ENCODE peak calls at places on chromosomes 2 and 18, in four cellular contexts. Z is DND-41, L is OCI-LY7, T is fibroblast of lung. J is an unnamed sample.

GRCh38 chr2:66509326-66509811 is 74.4 kb downstream of the MEIS1 start:
- DNase-seq in Z (no peak), L (no peak), T (peak; percentile 77), J (no peak)

GRCh38 chr2:214379227-214379626 is 31.6 kb upstream of the VWC2L start:
- DNase-seq in Z (no peak), L (no peak), T (peak; percentile 10), J (no peak)

GRCh38 chr2:109375656-109376055 is 238.1 kb downstream of the SEPTIN10 start:
- DNase-seq in Z (no peak), L (no peak), T (no peak), J (no peak)

GRCh38 chr2:128636802-128637147 is 318.1 kb upstream of the HS6ST1 start:
- DNase-seq in Z (no peak), L (no peak), T (no peak), J (no peak)

GRCh38 chr2:12051831-12052230 is 305.4 kb downstream of the LPIN1 start:
- DNase-seq in Z (no peak), L (no peak), T (peak; percentile 72), J (no peak)

GRCh38 chr2:109712126-109712455 is 82.0 kb upstream of the RGPD5 start:
- DNase-seq in Z (no peak), L (no peak), T (no peak), J (no peak)

GRCh38 chr2:239277401-239278085 is 123.3 kb downstream of the HDAC4 start:
- DNase-seq in Z (no peak), L (no peak), T (no peak), J (no peak)

GRCh38 chr18:43863180-43863579 is 585.9 kb upstream of the SYT4 start:
- DNase-seq in Z (no peak), L (no peak), T (no peak), J (no peak)

GRCh38 chr2:112958428-112959108 is 19.2 kb upstream of the IL36G start:
- DNase-seq in Z (peak; percentile 52), L (peak; percentile 63), T (peak; percentile 32), J (peak; percentile 68)

GRCh38 chr18:10164241-10165160 is 250.7 kb downstream of the VAPA start:
- DNase-seq in Z (no peak), L (no peak), T (no peak), J (no peak)

GRCh38 chr18:12092398-12093229 is 1.0 kb upstream of the ANKRD62 start:
- DNase-seq in Z (no peak), L (no peak), T (no peak), J (peak; percentile 68)

GRCh38 chr2:240232961-240233890 is 92.8 kb upstream of the OTOS start:
- DNase-seq in Z (peak; percentile 45), L (peak; percentile 76), T (peak; percentile 78), J (peak; percentile 64)

GRCh38 chr2:213317929-213318328 is 33.7 kb downstream of the SPAG16 start:
- DNase-seq in Z (no peak), L (no peak), T (peak; percentile 84), J (no peak)

GRCh38 chr18:29154196-29154757 is 977.3 kb upstream of the CDH2 start:
- DNase-seq in Z (no peak), L (no peak), T (peak; percentile 82), J (no peak)

GRCh38 chr2:58107803-58108710 is 61.5 kb downstream of the VRK2 start:
- DNase-seq in Z (no peak), L (no peak), T (peak; percentile 92), J (no peak)

GRCh38 chr2:241910604-241911520 is 41.3 kb downstream of the RTP5 start:
- DNase-seq in Z (no peak), L (no peak), T (no peak), J (no peak)

GRCh38 chr2:177784449-177784845 is 288.1 kb downstream of the PDE11A start:
- DNase-seq in Z (peak; percentile 38), L (no peak), T (peak; percentile 91), J (no peak)

GRCh38 chr2:182891611-182892010 is 25.2 kb upstream of the FRZB start:
- DNase-seq in Z (no peak), L (no peak), T (no peak), J (no peak)

GRCh38 chr2:30768708-30769580 is 38.3 kb downstream of the CAPN13 start:
- DNase-seq in Z (no peak), L (no peak), T (no peak), J (no peak)

GRCh38 chr2:75709297-75709696 is 1.4 kb downstream of the GCFC2 start:
- DNase-seq in Z (no peak), L (peak; percentile 30), T (no peak), J (peak; percentile 17)

GRCh38 chr2:104656496-104657310 is 197.2 kb upstream of the POU3F3 start:
- DNase-seq in Z (no peak), L (no peak), T (no peak), J (no peak)

GRCh38 chr2:95012881-95013550 is 12.5 kb upstream of the MAL start:
- DNase-seq in Z (no peak), L (no peak), T (no peak), J (peak; percentile 65)

GRCh38 chr2:51813245-51813644 is 781.3 kb upstream of the NRXN1 start:
- DNase-seq in Z (no peak), L (no peak), T (peak; percentile 70), J (no peak)

GRCh38 chr2:145771526-145771925 is 1251.6 kb upstream of the ZEB2 start:
- DNase-seq in Z (no peak), L (peak; percentile 39), T (no peak), J (peak; percentile 29)

GRCh38 chr2:189276277-189276676 is 96.7 kb upstream of the COL5A2 start:
- DNase-seq in Z (no peak), L (no peak), T (peak; percentile 93), J (no peak)

GRCh38 chr2:69173706-69174105 is 160.7 kb downstream of the ANTXR1 start:
- DNase-seq in Z (no peak), L (no peak), T (no peak), J (no peak)

GRCh38 chr2:54899576-54900200 is 150.6 kb downstream of the RTN4 start:
- DNase-seq in Z (no peak), L (no peak), T (peak; percentile 51), J (peak; percentile 42)
- TF ChIP-seq CTCF in Z (peak; percentile 59), L (peak; percentile 63), T (peak; percentile 69), J (peak; percentile 31)

GRCh38 chr2:44936715-44937687 is 4.5 kb upstream of the SIX3 start:
- DNase-seq in Z (no peak), L (no peak), T (no peak), J (no peak)
- H3K4me3 ChIP-seq in Z (no peak overlapping the region), L (no peak overlapping the region), T (no peak overlapping the region), J (no peak overlapping the region)

DNA sequence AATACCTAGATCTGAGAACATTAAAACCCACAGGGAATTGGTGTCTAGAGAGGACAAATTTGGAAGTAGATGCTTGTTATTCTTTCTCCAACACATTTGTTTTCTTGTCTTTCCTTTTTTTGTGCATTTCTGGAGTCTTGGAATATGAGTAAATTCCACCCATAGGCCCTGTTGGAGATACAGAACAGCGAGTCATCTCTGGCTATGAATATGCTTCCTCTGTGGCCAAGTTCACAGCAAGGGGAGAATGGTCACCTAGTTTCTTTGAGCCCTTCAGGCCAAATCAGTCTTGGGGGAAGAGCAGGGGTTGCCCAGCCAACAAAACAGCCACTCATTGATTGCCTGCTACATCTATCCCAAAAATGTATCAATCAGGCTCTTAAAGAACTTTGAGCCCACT is 31.3 kb downstream of the SP140L start:
- DNase-seq in Z (no peak), L (no peak), T (peak; percentile 37), J (no peak)
- TF ChIP-seq CTCF in Z (no peak), L (no peak), T (no peak), J (no peak)

DNA sequence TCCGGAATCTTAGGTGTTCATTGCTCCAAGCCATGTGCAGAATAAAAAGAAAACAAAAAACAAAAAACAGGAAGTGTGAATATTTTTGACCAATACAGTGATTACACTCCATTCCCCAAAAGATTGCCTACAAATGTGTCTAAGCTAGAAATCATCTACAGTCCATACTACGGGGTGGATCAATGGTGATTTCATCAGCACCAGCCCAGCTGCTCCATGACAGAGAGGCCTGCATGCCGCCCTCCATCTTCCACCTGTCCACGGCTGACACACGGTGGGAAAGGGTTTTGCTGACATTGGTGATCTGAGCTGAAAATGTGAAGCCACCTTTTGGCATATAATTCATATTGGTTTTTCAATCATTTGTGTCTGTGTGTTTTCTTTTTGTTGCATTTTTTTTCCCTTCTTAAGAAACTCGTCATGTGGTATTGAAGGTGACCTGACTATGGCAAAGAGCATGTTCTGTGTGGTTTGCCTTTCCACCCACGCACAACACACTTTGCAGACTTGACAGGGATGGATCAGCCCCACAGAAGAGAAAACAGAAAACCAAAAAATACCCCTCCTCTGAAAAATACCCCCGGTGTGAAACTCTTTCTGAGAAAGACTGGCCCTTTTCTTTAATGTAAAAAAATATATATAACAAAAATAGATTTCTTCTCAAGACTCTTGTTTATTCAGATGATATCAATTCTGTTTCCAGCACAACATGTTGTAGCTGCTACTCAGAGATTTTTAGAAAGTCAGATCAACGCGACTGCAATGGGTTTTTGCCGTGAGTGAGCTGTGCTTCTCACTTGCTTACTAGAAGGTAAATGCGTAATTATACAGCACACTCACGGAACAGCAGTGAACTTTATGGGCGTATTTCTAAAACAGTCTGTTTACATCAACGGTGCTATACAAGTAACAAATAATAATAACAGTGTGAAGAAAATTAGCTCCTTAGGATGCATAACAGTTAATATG is 533.3 kb downstream of the RNF144A start:
- DNase-seq in Z (no peak), L (no peak), T (no peak), J (peak; percentile 41)
- H3K4me3 ChIP-seq in Z (no peak overlapping the region), L (no peak overlapping the region), T (no peak overlapping the region), J (no peak overlapping the region)

J was measured in GM12865.